ENCODE peak calls at places on chromosomes 1 and 21, in five cellular contexts. G, A, E, M and S are unnamed samples.

GRCh38 chr21:16773206-16773605 is 739.6 kb upstream of the CXADR start:
- DNase-seq in E (no peak), M (no peak), G (no peak), A (no peak), S (peak; percentile 32)

GRCh38 chr1:2356911-2357845 is 34.2 kb downstream of the MORN1 start:
- DNase-seq in A (no peak), M (no peak), G (no peak), E (no peak), S (no peak)

GRCh38 chr1:231966983-231967382 is 340.4 kb downstream of the DISC1 start:
- DNase-seq in M (no peak), G (no peak), A (no peak), E (no peak), S (no peak)

GRCh38 chr1:98053471-98054366 is 132.9 kb upstream of the DPYD start:
- DNase-seq in M (peak; percentile 44), A (peak; percentile 57), G (no peak), E (peak; percentile 82), S (no peak)

GRCh38 chr1:88890790-88891317 is 513 bp downstream of the GTF2B start:
- DNase-seq in M (no peak), A (peak; percentile 33), G (no peak), E (no peak), S (no peak)

GRCh38 chr1:240312872-240313271 is 221.2 kb downstream of the FMN2 start:
- DNase-seq in A (no peak), G (no peak), M (no peak), E (no peak), S (no peak)

GRCh38 chr21:15744926-15745325 is 15.1 kb downstream of the USP25 start:
- DNase-seq in E (no peak), A (no peak), M (no peak), G (no peak), S (no peak)

GRCh38 chr1:58812926-58813325 is 29.1 kb upstream of the JUN start:
- DNase-seq in A (no peak), G (no peak), E (no peak), M (no peak), S (peak; percentile 79)

GRCh38 chr1:216032977-216033376 is 390.3 kb downstream of the USH2A start:
- DNase-seq in E (no peak), G (no peak), M (no peak), A (no peak), S (no peak)

GRCh38 chr1:32801096-32801713 is 16.0 kb downstream of the YARS1 start:
- DNase-seq in G (no peak), M (no peak), E (no peak), A (no peak), S (peak; percentile 71)

GRCh38 chr1:119962296-119962968 is 66.1 kb upstream of the ADAM30 start:
- DNase-seq in A (no peak), E (no peak), G (no peak), M (no peak), S (no peak)

GRCh38 chr1:200005160-200005559 is 22.4 kb upstream of the NR5A2 start:
- DNase-seq in M (no peak), E (no peak), A (no peak), G (no peak), S (no peak)

GRCh38 chr1:9595156-9595967 is 6.7 kb downstream of the TMEM201 start:
- DNase-seq in G (no peak), E (no peak), A (no peak), M (no peak), S (no peak)

GRCh38 chr1:158084747-158085146 is 91.3 kb downstream of the KIRREL1 start:
- DNase-seq in G (no peak), E (no peak), A (no peak), M (no peak), S (no peak)

GRCh38 chr1:115680730-115681111 is 39.0 kb downstream of the VANGL1 start:
- DNase-seq in G (no peak), M (no peak), A (no peak), E (no peak), S (no peak)

GRCh38 chr1:3292868-3293562 is 161.4 kb upstream of the ARHGEF16 start:
- DNase-seq in E (peak; percentile 19), G (no peak), A (no peak), M (no peak), S (no peak)

GRCh38 chr1:14561014-14561693 is 37.3 kb upstream of the KAZN start:
- DNase-seq in A (no peak), G (no peak), E (no peak), M (no peak), S (peak; percentile 15)

GRCh38 chr1:25572708-25573590 is 29.5 kb downstream of the LDLRAP1 start:
- DNase-seq in A (peak; percentile 59), E (peak; percentile 60), M (no peak), G (no peak), S (no peak)

GRCh38 chr1:15371610-15372539 is 37.8 kb upstream of the EFHD2 start:
- DNase-seq in G (no peak), M (no peak), E (no peak), A (peak; percentile 16), S (no peak)

GRCh38 chr1:58572691-58573090 is 4.4 kb downstream of the TACSTD2 start:
- DNase-seq in E (peak; percentile 79), A (no peak), M (no peak), G (no peak), S (peak; percentile 73)

GRCh38 chr1:199041173-199041914 is 402.5 kb downstream of the PTPRC start:
- DNase-seq in A (no peak), E (no peak), G (no peak), M (no peak), S (no peak)

GRCh38 chr1:218211241-218211640 is 73.9 kb upstream of the RRP15 start:
- DNase-seq in M (no peak), E (no peak), A (no peak), G (no peak), S (peak; percentile 11)

GRCh38 chr1:231326248-231326647 is 11.4 kb downstream of the EXOC8 start:
- DNase-seq in M (no peak), E (no peak), G (no peak), A (no peak), S (no peak)

GRCh38 chr1:62601412-62601971 is 4.2 kb downstream of the ANGPTL3 start:
- DNase-seq in E (no peak), A (no peak), G (no peak), M (no peak), S (no peak)

GRCh38 chr1:154186177-154186576 is 5.7 kb downstream of the TPM3 start:
- DNase-seq in M (no peak), G (no peak), E (peak; percentile 45), A (peak; percentile 81), S (peak; percentile 56)

GRCh38 chr1:119431836-119432235 is 16.9 kb downstream of the HSD3B2 start:
- DNase-seq in M (no peak), A (no peak), E (no peak), G (no peak), S (no peak)

GRCh38 chr1:50438945-50439344 is 15.7 kb upstream of the DMRTA2 start:
- DNase-seq in E (no peak), A (no peak), G (no peak), M (no peak), S (no peak)

GRCh38 chr1:1344672-1345361 is 4.4 kb downstream of the DVL1 start:
- DNase-seq in A (no peak), M (no peak), E (peak; percentile 96), G (no peak), S (peak; percentile 93)

GRCh38 chr1:43225168-43225567 is 44.6 kb upstream of the TMEM125 start:
- DNase-seq in E (no peak), M (no peak), G (no peak), A (no peak), S (no peak)

GRCh38 chr1:44476891-44477290 is 71.8 kb downstream of the RNF220 start:
- DNase-seq in A (no peak), G (no peak), M (no peak), E (no peak), S (no peak)

GRCh38 chr1:19411612-19412011 is 73.7 kb downstream of the CAPZB start:
- DNase-seq in M (no peak), E (no peak), A (no peak), G (no peak), S (no peak)

GRCh38 chr1:19414490-19414889 is 70.8 kb downstream of the CAPZB start:
- DNase-seq in A (no peak), M (no peak), G (no peak), E (no peak), S (no peak)

GRCh38 chr1:19412654-19413053 is 72.7 kb downstream of the CAPZB start:
- DNase-seq in A (no peak), M (no peak), E (no peak), G (no peak), S (no peak)

GRCh38 chr1:19416145-19416544 is 69.2 kb downstream of the CAPZB start:
- DNase-seq in G (no peak), A (no peak), E (no peak), M (no peak), S (peak; percentile 6)

GRCh38 chr1:19413999-19414398 is 71.3 kb downstream of the CAPZB start:
- DNase-seq in E (no peak), A (no peak), G (no peak), M (no peak), S (no peak)
- H3K27ac ChIP-seq in E (no peak overlapping the region), A (no peak overlapping the region), G (no peak overlapping the region), M (peak overlapping the region; percentile 89), S (no peak overlapping the region)

GRCh38 chr1:234477373-234478151 is 1.4 kb downstream of the TARBP1 start:
- DNase-seq in E (no peak), G (no peak), A (no peak), M (no peak), S (no peak)

GRCh38 chr1:234479866-234480265 is 887 bp upstream of the TARBP1 start:
- DNase-seq in E (no peak), A (no peak), M (no peak), G (no peak), S (no peak)

GRCh38 chr1:234479310-234479559 is 256 bp upstream of the TARBP1 start:
- DNase-seq in G (no peak), E (no peak), A (no peak), M (no peak), S (no peak)

GRCh38 chr1:234478152-234478480 is 863 bp downstream of the TARBP1 start:
- DNase-seq in A (peak; percentile 79), E (peak; percentile 78), M (no peak), G (no peak), S (no peak)

GRCh38 chr1:234478481-234479309 is at the start of gene TARBP1:
- DNase-seq in A (peak; percentile 78), G (no peak), M (peak; percentile 51), E (peak; percentile 73), S (peak; percentile 62)
- TF ChIP-seq CTCF in A (no peak), G (peak; percentile 29), M (no peak), E (no peak), S (peak; percentile 55)

GRCh38 chr1:212635141-212635601 is 26.6 kb downstream of the ATF3 start:
- DNase-seq in M (no peak), A (no peak), G (no peak), E (no peak), S (no peak)
- H3K27ac ChIP-seq in M (peak overlapping the region; percentile 68), A (no peak overlapping the region), G (no peak overlapping the region), E (no peak overlapping the region), S (no peak overlapping the region)

GRCh38 chr1:177448652-177449351 is 278.0 kb downstream of the BRINP2 start:
- DNase-seq in M (peak; percentile 15), G (no peak), A (no peak), E (no peak), S (no peak)

DNA sequence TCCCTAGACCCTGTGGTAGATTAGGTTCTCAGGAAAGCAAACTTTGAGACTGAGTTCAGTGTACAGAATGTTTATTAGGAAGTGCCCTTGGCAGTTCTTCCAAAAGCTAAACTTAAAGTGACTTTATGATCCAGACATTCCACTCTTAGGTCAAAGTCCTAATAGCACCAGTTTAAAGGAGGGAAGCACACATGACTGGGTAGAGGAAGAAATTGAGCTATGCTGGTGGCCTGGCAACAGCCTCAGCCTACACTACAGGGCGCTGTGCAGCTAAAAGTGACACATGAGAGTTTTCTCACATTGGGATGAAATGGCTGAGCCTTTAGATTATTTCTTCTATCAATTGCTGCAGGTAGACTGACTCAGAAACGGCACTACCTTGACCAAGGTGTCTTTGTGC is 280.4 kb downstream of the BRINP2 start:
- DNase-seq in A (no peak), E (no peak), M (no peak), G (no peak), S (no peak)
- TF ChIP-seq CTCF in A (no peak), E (no peak), M (no peak), G (no peak), S (no peak)